ENCODE peak calls at places on chromosomes 6 and 20, in ten cellular contexts. U is choroid plexus epithelial cell; X is left ventricle myocardium inferior; H is GM19239; P is naive thymus-derived CD8-positive, alpha-beta T cell; G is mammary epithelial cell; B is lower lobe of right lung; V is neural crest cell; C is stimulated activated CD8-positive, alpha-beta memory T cell treated with anti-CD3 and anti-CD28 coated beads, Interleukin-12 subunit alpha, Interleukin-12 subunit beta, amount 100 ng/mL, for 1 hour; T is stomach. I is an unnamed sample.

GRCh38 chr20:58636396-58636982 is 14.6 kb upstream of the STX16 start:
- DNase-seq in U (no peak), X (no peak), H (no peak), P (no peak), G (no peak), B (no peak), V (no peak), C (no peak), T (no peak), I (no peak)

GRCh38 chr6:42007753-42008528 is 42.4 kb upstream of the TAF8 start:
- DNase-seq in U (no peak), X (no peak), H (no peak), P (peak), G (no peak), B (no peak), V (no peak), C (peak), T (no peak), I (no peak)

GRCh38 chr20:50728981-50729874 is 2.2 kb upstream of the PARD6B start:
- DNase-seq in U (no peak), X (no peak), H (no peak), P (no peak), G (peak), B (peak), V (no peak), C (no peak), T (peak), I (peak)

GRCh38 chr20:63590218-63591146 is 16.4 kb upstream of the HELZ2 start:
- DNase-seq in U (no peak), X (no peak), H (no peak), P (no peak), G (no peak), B (peak), V (no peak), C (no peak), T (no peak), I (no peak)

GRCh38 chr6:83514877-83515466 is 2.6 kb downstream of the PRSS35 start:
- DNase-seq in U (peak), X (no peak), H (no peak), P (no peak), G (peak), B (no peak), V (peak), C (no peak), T (no peak), I (peak)

GRCh38 chr20:61731363-61732181 is 334.1 kb downstream of the TAF4 start:
- DNase-seq in U (peak), X (no peak), H (no peak), P (no peak), G (peak), B (peak), V (no peak), C (no peak), T (no peak), I (no peak)

GRCh38 chr20:59171986-59172385 is 8.4 kb downstream of the ZNF831 start:
- DNase-seq in U (no peak), X (no peak), H (no peak), P (no peak), G (no peak), B (no peak), V (no peak), C (no peak), T (no peak), I (no peak)

GRCh38 chr20:10761232-10761631 is 87.4 kb upstream of the JAG1 start:
- DNase-seq in U (peak), X (no peak), H (no peak), P (no peak), G (peak), B (no peak), V (no peak), C (no peak), T (no peak), I (peak)

GRCh38 chr6:42783177-42783875 is 1.5 kb downstream of the BICRAL start:
- DNase-seq in U (peak), X (peak), H (peak), P (peak), G (peak), B (peak), V (peak), C (peak), T (peak), I (peak)

GRCh38 chr6:126530777-126531176 is 190.9 kb downstream of the CENPW start:
- DNase-seq in U (peak), X (no peak), H (no peak), P (no peak), G (no peak), B (no peak), V (no peak), C (no peak), T (no peak), I (no peak)

GRCh38 chr20:58306421-58307261 is 2.9 kb upstream of the RAB22A start:
- DNase-seq in U (peak), X (no peak), H (no peak), P (peak), G (peak), B (peak), V (no peak), C (peak), T (peak), I (peak)

GRCh38 chr20:19692100-19692499 is 66.0 kb upstream of the RIN2 start:
- DNase-seq in U (peak), X (no peak), H (no peak), P (no peak), G (peak), B (no peak), V (no peak), C (no peak), T (no peak), I (no peak)

GRCh38 chr6:160737934-160738333 is 35.9 kb downstream of the PLG start:
- DNase-seq in U (no peak), X (no peak), H (no peak), P (no peak), G (peak), B (no peak), V (no peak), C (no peak), T (no peak), I (no peak)

GRCh38 chr6:165804331-165805066 is 141.5 kb upstream of the PDE10A start:
- DNase-seq in U (peak), X (peak), H (no peak), P (no peak), G (no peak), B (no peak), V (no peak), C (no peak), T (no peak), I (no peak)

GRCh38 chr6:157625111-157625510 is 197.9 kb upstream of the SNX9 start:
- DNase-seq in U (no peak), X (no peak), H (no peak), P (no peak), G (no peak), B (no peak), V (no peak), C (no peak), T (no peak), I (no peak)

GRCh38 chr6:321158-321438 is 28.8 kb downstream of the DUSP22 start:
- DNase-seq in U (no peak), X (no peak), H (no peak), P (no peak), G (no peak), B (no peak), V (no peak), C (no peak), T (no peak), I (no peak)

GRCh38 chr6:149860834-149861602 is 3.1 kb downstream of the LRP11 start:
- DNase-seq in U (peak), X (no peak), H (no peak), P (no peak), G (no peak), B (no peak), V (no peak), C (no peak), T (no peak), I (no peak)

GRCh38 chr6:35330541-35331119 is 11.7 kb upstream of the PPARD start:
- DNase-seq in U (no peak), X (no peak), H (no peak), P (no peak), G (no peak), B (no peak), V (no peak), C (no peak), T (no peak), I (no peak)

GRCh38 chr20:58971429-58971828 is 9.6 kb upstream of the NELFCD start:
- DNase-seq in U (no peak), X (no peak), H (no peak), P (no peak), G (no peak), B (no peak), V (no peak), C (no peak), T (no peak), I (no peak)

GRCh38 chr6:125752773-125753172 is 3.3 kb downstream of the HEY2 start:
- DNase-seq in U (no peak), X (no peak), H (no peak), P (no peak), G (no peak), B (no peak), V (no peak), C (no peak), T (no peak), I (no peak)

GRCh38 chr6:46733410-46733809 is 1.8 kb downstream of the PLA2G7 start:
- DNase-seq in U (no peak), X (no peak), H (no peak), P (no peak), G (peak), B (no peak), V (no peak), C (no peak), T (no peak), I (no peak)

GRCh38 chr6:28776269-28777146 is 147.3 kb downstream of the TRIM27 start:
- DNase-seq in U (no peak), X (no peak), H (no peak), P (no peak), G (no peak), B (no peak), V (no peak), C (no peak), T (no peak), I (no peak)

GRCh38 chr6:43113431-43114260 is 37.5 kb downstream of the PTK7 start:
- DNase-seq in U (no peak), X (no peak), H (no peak), P (no peak), G (no peak), B (no peak), V (no peak), C (no peak), T (no peak), I (no peak)

GRCh38 chr20:48196006-48196405 is 410.7 kb upstream of the SULF2 start:
- DNase-seq in U (no peak), X (no peak), H (no peak), P (no peak), G (no peak), B (no peak), V (no peak), C (no peak), T (no peak), I (no peak)

GRCh38 chr6:1015819-1016218 is 296.1 kb upstream of the FOXQ1 start:
- DNase-seq in U (peak), X (no peak), H (no peak), P (no peak), G (no peak), B (no peak), V (no peak), C (no peak), T (no peak), I (no peak)

GRCh38 chr6:165616116-165616515 is 46.9 kb downstream of the PDE10A start:
- DNase-seq in U (peak), X (no peak), H (no peak), P (no peak), G (no peak), B (no peak), V (no peak), C (no peak), T (no peak), I (no peak)

GRCh38 chr6:34460796-34461507 is 4.9 kb upstream of the PACSIN1 start:
- DNase-seq in U (no peak), X (no peak), H (no peak), P (no peak), G (peak), B (no peak), V (no peak), C (no peak), T (no peak), I (peak)

GRCh38 chr20:31565699-31566331 is 39.3 kb upstream of the ID1 start:
- DNase-seq in U (no peak), X (no peak), H (no peak), P (no peak), G (peak), B (no peak), V (no peak), C (no peak), T (no peak), I (no peak)

GRCh38 chr6:32188381-32189081 is 1.5 kb downstream of the PBX2 start:
- DNase-seq in U (no peak), X (no peak), H (no peak), P (no peak), G (no peak), B (no peak), V (no peak), C (no peak), T (no peak), I (no peak)

GRCh38 chr6:1526689-1527088 is 83.0 kb upstream of the FOXC1 start:
- DNase-seq in U (no peak), X (no peak), H (no peak), P (no peak), G (no peak), B (no peak), V (no peak), C (no peak), T (no peak), I (no peak)

I was measured in adrenal gland.